ENCODE peak calls at places on chromosomes 2 and 18, in five cellular contexts. L is GM23338, Y is HFF-Myc, T is lower leg skin, A is spleen. U is an unnamed sample.

GRCh38 chr2:86081724-86082123 is 24.0 kb downstream of the POLR1A start:
- DNase-seq in T (no peak), Y (no peak), A (no peak), L (no peak), U (no peak)

GRCh38 chr18:63591725-63592124 is 4.6 kb downstream of the SERPINB13 start:
- DNase-seq in T (no peak), Y (no peak), A (no peak), L (no peak), U (no peak)

GRCh38 chr18:47970664-47971523 is 40.4 kb upstream of the SMAD2 start:
- DNase-seq in A (no peak), Y (no peak), T (peak), L (no peak), U (no peak)

GRCh38 chr2:157363612-157364101 is 38.0 kb upstream of the ERMN start:
- DNase-seq in L (no peak), A (no peak), Y (no peak), T (no peak), U (no peak)

GRCh38 chr2:219844756-219845155 is 217.3 kb downstream of the SLC4A3 start:
- DNase-seq in A (no peak), Y (no peak), L (no peak), T (no peak), U (no peak)

GRCh38 chr2:88658318-88658717 is 31.1 kb upstream of the EIF2AK3 start:
- DNase-seq in A (no peak), L (no peak), T (no peak), Y (no peak), U (no peak)

GRCh38 chr2:208657468-208657867 is 250.9 kb downstream of the PTH2R start:
- DNase-seq in A (no peak), L (peak), Y (no peak), T (no peak), U (no peak)

GRCh38 chr2:113703404-113704299 is 52.8 kb downstream of the SLC35F5 start:
- DNase-seq in A (no peak), Y (no peak), L (peak), T (no peak), U (no peak)

GRCh38 chr18:61336766-61337165 is 3.5 kb downstream of the CDH20 start:
- DNase-seq in Y (no peak), T (no peak), A (no peak), L (no peak), U (no peak)

GRCh38 chr2:156779416-156780117 is 343.4 kb downstream of the GPD2 start:
- DNase-seq in A (no peak), T (no peak), L (no peak), Y (no peak), U (no peak)

GRCh38 chr18:60024857-60025256 is 125.1 kb downstream of the PMAIP1 start:
- DNase-seq in A (no peak), L (no peak), Y (no peak), T (no peak), U (no peak)

GRCh38 chr2:40646642-40647041 is 194.8 kb upstream of the SLC8A1 start:
- DNase-seq in T (no peak), A (no peak), Y (no peak), L (no peak), U (no peak)

GRCh38 chr2:96887419-96888081 is 17.7 kb upstream of the SEMA4C start:
- DNase-seq in T (peak), A (no peak), Y (no peak), L (no peak), U (no peak)

DNA sequence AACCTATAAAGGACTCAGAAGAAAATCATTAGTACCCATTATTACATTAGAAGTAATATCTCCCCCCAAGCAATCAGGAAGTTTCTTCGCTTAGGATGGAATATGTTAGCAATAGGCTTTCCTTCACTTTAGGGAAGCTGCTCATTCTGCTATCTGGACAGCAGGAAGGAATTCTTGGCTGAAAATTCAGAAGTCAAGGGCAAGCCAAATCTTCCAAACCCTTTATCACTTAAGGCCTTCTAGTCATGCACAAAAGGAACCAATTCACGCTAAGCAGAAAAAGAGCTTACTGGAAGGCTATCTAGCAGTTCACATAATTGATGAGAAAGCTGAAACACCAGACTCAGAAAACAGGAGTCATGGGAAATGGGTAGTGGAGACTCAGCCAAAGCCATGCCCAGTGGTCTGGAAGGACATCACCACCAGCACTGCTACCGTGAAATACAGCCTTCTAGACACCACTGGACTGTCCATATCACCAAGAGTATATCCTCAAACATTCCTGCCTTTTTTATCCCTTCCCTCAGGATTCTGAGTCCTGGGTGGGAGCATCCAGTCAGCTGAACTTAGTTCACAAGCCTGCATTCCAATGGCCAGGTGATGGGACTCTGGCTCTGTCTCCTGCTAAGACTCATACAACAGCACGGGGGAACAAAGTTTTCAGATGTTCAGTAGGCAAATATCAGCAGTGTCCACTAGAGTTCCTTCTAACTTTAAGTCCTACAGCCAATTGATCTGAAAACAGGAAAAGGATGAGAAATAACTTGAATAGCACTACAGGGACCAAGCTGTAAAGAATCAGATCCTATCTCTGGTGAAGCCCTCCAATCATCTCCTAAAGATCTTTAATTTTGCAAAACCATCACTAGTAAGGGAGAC is 14.8 kb upstream of the ADAM17 start:
- DNase-seq in L (no peak), Y (no peak), A (no peak), T (no peak), U (no peak)
- TF ChIP-seq CTCF in L (no peak), Y (no peak), A (no peak), T (no peak), U (no peak)

GRCh38 chr2:64679673-64680425 is 26.1 kb upstream of the SERTAD2 start:
- DNase-seq in Y (no peak), A (no peak), T (no peak), L (no peak), U (no peak)

GRCh38 chr2:64675860-64676259 is 22.1 kb upstream of the SERTAD2 start:
- DNase-seq in Y (no peak), T (no peak), L (no peak), A (no peak), U (no peak)

GRCh38 chr2:64677530-64677929 is 23.8 kb upstream of the SERTAD2 start:
- DNase-seq in T (no peak), Y (no peak), A (no peak), L (no peak), U (no peak)

GRCh38 chr2:64681479-64681967 is 27.8 kb upstream of the SERTAD2 start:
- DNase-seq in Y (no peak), T (no peak), L (no peak), A (no peak), U (no peak)

GRCh38 chr2:64678771-64679615 is 25.3 kb upstream of the SERTAD2 start:
- DNase-seq in Y (no peak), A (no peak), T (no peak), L (no peak), U (no peak)
- H3K4me3 ChIP-seq in Y (no peak), A (no peak), T (no peak), L (no peak), U (no peak)

GRCh38 chr2:239467956-239468490 is 67.2 kb upstream of the HDAC4 start:
- DNase-seq in T (peak), Y (no peak), A (no peak), L (no peak), U (no peak)

GRCh38 chr2:239466755-239467271 is 66.0 kb upstream of the HDAC4 start:
- DNase-seq in L (no peak), T (peak), A (peak), Y (no peak), U (no peak)

GRCh38 chr2:239468491-239469017 is 67.7 kb upstream of the HDAC4 start:
- DNase-seq in T (peak), L (no peak), Y (no peak), A (peak), U (no peak)

GRCh38 chr2:239466046-239466754 is 65.4 kb upstream of the HDAC4 start:
- DNase-seq in T (peak), Y (no peak), L (no peak), A (peak), U (no peak)

GRCh38 chr2:239467281-239467955 is 66.6 kb upstream of the HDAC4 start:
- DNase-seq in T (peak), Y (no peak), A (no peak), L (no peak), U (no peak)
- TF ChIP-seq CTCF in T (peak), Y (no peak), A (no peak), L (no peak), U (no peak)

DNA sequence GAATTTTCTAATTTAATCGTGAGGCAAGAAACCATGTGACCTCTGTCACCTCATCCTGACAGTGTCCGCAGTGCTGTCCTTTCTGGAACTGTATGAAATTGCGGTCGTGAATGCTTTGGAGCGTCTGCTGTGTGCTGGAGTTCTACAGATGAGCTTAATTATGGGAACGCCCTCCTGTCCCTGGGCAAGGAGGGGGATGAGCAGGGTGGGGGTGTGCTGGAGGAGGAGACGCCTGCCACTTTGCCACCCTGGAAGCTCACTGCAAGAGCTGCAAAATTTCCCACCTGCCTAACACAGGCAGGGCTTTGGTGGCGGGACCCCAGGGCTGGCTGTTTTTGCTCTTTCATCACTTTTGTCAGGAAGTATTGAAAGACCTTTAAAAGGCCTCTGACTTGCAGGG is 6.5 kb downstream of the LPIN1 start:
- DNase-seq in A (no peak), Y (no peak), T (no peak), L (no peak), U (no peak)
- H3K4me3 ChIP-seq in A (no peak), Y (no peak), T (no peak), L (no peak), U (no peak)

GRCh38 chr2:140891614-140892212 is 1239.1 kb downstream of the LRP1B start:
- DNase-seq in Y (no peak), T (no peak), L (peak), A (no peak), U (no peak)
- TF ChIP-seq CTCF in Y (no peak), T (no peak), L (peak), A (no peak), U (no peak)

GRCh38 chr2:63050186-63050915 is at the start of gene OTX1:
- DNase-seq in T (peak), A (peak), L (peak), Y (no peak), U (no peak)
- H3K4me3 ChIP-seq in T (peak), A (peak), L (peak), Y (peak), U (peak)

GRCh38 chr18:78448106-78448505 is 531.5 kb upstream of the SALL3 start:
- DNase-seq in T (no peak), L (peak), A (no peak), Y (no peak), U (no peak)
- TF ChIP-seq CTCF in T (no peak), L (peak), A (no peak), Y (no peak), U (no peak)

U was measured in AG04449.